ENCODE peak calls at places on chromosomes 4 and X, in eight cellular contexts. Q is NCI-H1092; I is activated T-cell treated with anti-CD3 and anti-CD28 coated beads for 1 hour; T is left lung; N is GM13977; K is sigmoid colon; F is mucosa of descending colon; R is activated CD8-positive, alpha-beta memory T cell treated with anti-CD3 and anti-CD28 coated beads for 24 hours. V is an unnamed sample.

GRCh38 chrX:131728295-131729145 is 184.6 kb downstream of the OR13H1 start:
- DNase-seq in Q (peak), R (peak), I (no peak), K (peak), T (peak), F (peak), N (peak), V (no peak)

GRCh38 chrX:123648028-123648810 is 84.6 kb downstream of the THOC2 start:
- DNase-seq in K (no peak), R (no peak), Q (no peak), T (peak), I (peak), F (peak), N (no peak), V (peak)

GRCh38 chr4:76688737-76689078 is 209.2 kb downstream of the SOWAHB start:
- DNase-seq in K (no peak), N (no peak), Q (no peak), I (no peak), T (no peak), R (no peak), F (no peak), V (no peak)

GRCh38 chr4:56646341-56646740 is 34.8 kb downstream of the HOPX start:
- DNase-seq in Q (no peak), F (no peak), N (no peak), I (no peak), K (no peak), T (no peak), R (no peak), V (no peak)

GRCh38 chr4:152997771-152998487 is 61.8 kb downstream of the FHDC1 start:
- DNase-seq in Q (no peak), I (no peak), R (no peak), K (no peak), F (no peak), N (no peak), T (peak), V (no peak)

GRCh38 chr4:15658136-15658535 is 3.0 kb upstream of the FBXL5 start:
- DNase-seq in R (no peak), F (no peak), K (no peak), T (no peak), Q (no peak), N (no peak), I (no peak), V (no peak)

GRCh38 chr4:70902577-70903281 is 560 bp downstream of the MOB1B start:
- DNase-seq in T (peak), F (no peak), K (no peak), Q (no peak), R (no peak), N (peak), I (peak), V (no peak)

GRCh38 chrX:65696613-65697012 is 29.2 kb downstream of the MSN start:
- DNase-seq in R (no peak), F (no peak), Q (no peak), K (no peak), N (no peak), I (no peak), T (no peak), V (no peak)

GRCh38 chr4:76830612-76831474 is 67.1 kb downstream of the SOWAHB start:
- DNase-seq in Q (no peak), T (no peak), K (no peak), I (no peak), R (no peak), N (no peak), F (peak), V (no peak)

GRCh38 chr4:147942729-147943128 is 210.8 kb downstream of the ARHGAP10 start:
- DNase-seq in R (no peak), T (no peak), F (no peak), Q (no peak), I (no peak), N (no peak), K (no peak), V (no peak)

GRCh38 chr4:101200561-101200960 is 146.8 kb downstream of the PPP3CA start:
- DNase-seq in Q (no peak), R (no peak), I (no peak), K (no peak), F (no peak), T (no peak), N (no peak), V (no peak)

GRCh38 chr4:153349206-153349805 is 4.8 kb downstream of the MND1 start:
- DNase-seq in I (no peak), K (no peak), R (no peak), N (no peak), T (no peak), F (no peak), Q (no peak), V (no peak)

GRCh38 chrX:3990569-3990968 is 277.1 kb upstream of the PRKX start:
- DNase-seq in F (no peak), N (no peak), I (no peak), R (no peak), K (no peak), Q (no peak), T (no peak), V (no peak)

GRCh38 chrX:32525234-32525633 is 686.1 kb downstream of the DMD start:
- DNase-seq in Q (no peak), R (no peak), T (no peak), K (no peak), N (no peak), F (no peak), I (no peak), V (no peak)

GRCh38 chr4:1417522-1418390 is 11.5 kb upstream of the NKX1-1 start:
- DNase-seq in I (no peak), T (peak), F (peak), R (no peak), Q (no peak), K (peak), N (no peak), V (peak)

GRCh38 chr4:84632092-84632491 is 49.2 kb downstream of the CDS1 start:
- DNase-seq in T (no peak), N (no peak), Q (no peak), F (no peak), K (no peak), R (no peak), I (no peak), V (no peak)

GRCh38 chr4:80637190-80637589 is 301.7 kb downstream of the CFAP299 start:
- DNase-seq in I (no peak), N (no peak), F (no peak), Q (no peak), K (no peak), T (no peak), R (no peak), V (no peak)

GRCh38 chr4:72473434-72473900 is 95.6 kb downstream of the ADAMTS3 start:
- DNase-seq in N (no peak), F (no peak), Q (no peak), T (no peak), I (no peak), K (no peak), R (no peak), V (no peak)

GRCh38 chr4:38788327-38788726 is 5.5 kb upstream of the TLR10 start:
- DNase-seq in Q (no peak), T (no peak), I (no peak), R (no peak), F (no peak), N (no peak), K (no peak), V (no peak)

GRCh38 chrX:133493366-133493765 is 78.1 kb upstream of the GPC4 start:
- DNase-seq in K (no peak), I (no peak), Q (no peak), F (no peak), T (no peak), R (no peak), N (no peak), V (no peak)

GRCh38 chrX:13087322-13088154 is 43.1 kb upstream of the FAM9C start:
- DNase-seq in K (no peak), Q (no peak), N (peak), T (no peak), F (no peak), I (peak), R (peak), V (no peak)

GRCh38 chr4:2787230-2788100 is 5.4 kb upstream of the SH3BP2 start:
- DNase-seq in K (peak), T (peak), R (peak), Q (no peak), I (no peak), N (peak), F (peak), V (peak)

GRCh38 chr4:86718152-86718551 is 124.0 kb downstream of the PTPN13 start:
- DNase-seq in F (no peak), Q (no peak), R (no peak), T (no peak), N (no peak), K (no peak), I (no peak), V (no peak)

GRCh38 chr4:155602351-155603140 is 64.1 kb upstream of the GUCY1A1 start:
- DNase-seq in K (no peak), Q (no peak), N (no peak), R (no peak), I (no peak), F (no peak), T (no peak), V (no peak)

GRCh38 chr4:105401278-105401677 is 72.6 kb downstream of the PPA2 start:
- DNase-seq in K (no peak), I (no peak), Q (no peak), R (no peak), F (no peak), T (no peak), N (no peak), V (no peak)

GRCh38 chr4:2257361-2258001 is 4.4 kb downstream of the MXD4 start:
- DNase-seq in T (peak), K (peak), Q (no peak), N (no peak), I (no peak), F (peak), R (no peak), V (peak)

GRCh38 chr4:99651811-99652545 is 5.7 kb downstream of the C4orf54 start:
- DNase-seq in R (no peak), Q (no peak), K (no peak), N (no peak), T (no peak), I (no peak), F (no peak), V (peak)

GRCh38 chr4:105894570-105895323 is 524 bp upstream of the NPNT start:
- DNase-seq in T (peak), K (no peak), N (peak), R (no peak), I (no peak), Q (peak), F (peak), V (peak)

GRCh38 chr4:163548481-163549243 is 54.2 kb downstream of the TMA16 start:
- DNase-seq in R (no peak), K (no peak), T (no peak), N (peak), I (no peak), F (no peak), Q (no peak), V (no peak)

GRCh38 chr4:113094327-113094726 is 44.9 kb downstream of the ANK2 start:
- DNase-seq in Q (no peak), R (no peak), I (no peak), F (no peak), N (no peak), T (no peak), K (no peak), V (no peak)

GRCh38 chr4:149135062-149135461 is 680.6 kb downstream of the IQCM start:
- DNase-seq in I (no peak), T (no peak), Q (no peak), R (no peak), N (no peak), F (no peak), K (no peak), V (no peak)

GRCh38 chrX:143781103-143781502 is 60.6 kb upstream of the SPANXN2 start:
- DNase-seq in K (no peak), T (no peak), N (no peak), Q (no peak), F (no peak), I (no peak), R (no peak), V (no peak)

GRCh38 chr4:145019346-145019745 is 78.7 kb downstream of the ANAPC10 start:
- DNase-seq in K (no peak), Q (no peak), N (no peak), F (no peak), T (no peak), I (no peak), R (no peak), V (no peak)

GRCh38 chr4:2083826-2084160 is 24.7 kb downstream of the NAT8L start:
- DNase-seq in N (no peak), R (peak), T (no peak), Q (no peak), I (no peak), K (peak), F (no peak), V (peak)

GRCh38 chrX:87727615-87728014 is 210.0 kb downstream of the KLHL4 start:
- DNase-seq in I (no peak), Q (no peak), K (no peak), T (no peak), R (no peak), N (no peak), F (no peak), V (no peak)

GRCh38 chr4:142379277-142380051 is 466.6 kb downstream of the INPP4B start:
- DNase-seq in N (no peak), I (no peak), R (no peak), Q (no peak), F (no peak), K (no peak), T (no peak), V (no peak)

GRCh38 chr4:15868816-15869413 is 69.6 kb downstream of the FGFBP1 start:
- DNase-seq in N (peak), Q (no peak), T (no peak), I (no peak), R (no peak), K (no peak), F (no peak), V (no peak)

GRCh38 chr4:26985836-26986235 is 125.2 kb downstream of the STIM2 start:
- DNase-seq in F (no peak), T (no peak), R (no peak), I (no peak), K (no peak), Q (no peak), N (peak), V (no peak)